ENCODE peak calls at places on chromosomes 4 and X, in four cellular contexts. One of them, this sample, is unnamed.

GRCh38 chr4:1381944-1382541 is 24.2 kb downstream of the NKX1-1 start:
- DNase-seq in A549: no peak
- DNase-seq in K562: no peak
- DNase-seq in HepG2: no peak
- DNase-seq in this sample: no peak

GRCh38 chrX:133698298-133698697 is 283.0 kb upstream of the GPC4 start:
- DNase-seq in A549: no peak
- DNase-seq in K562: no peak
- DNase-seq in HepG2: no peak
- DNase-seq in this sample: no peak

GRCh38 chr4:70863099-70863790 is 23.6 kb upstream of the GRSF1 start:
- DNase-seq in A549: no peak
- DNase-seq in K562: no peak
- DNase-seq in HepG2: no peak
- DNase-seq in this sample: peak

GRCh38 chr4:20253272-20253798 is 1.6 kb downstream of the SLIT2 start:
- DNase-seq in A549: no peak
- DNase-seq in K562: no peak
- DNase-seq in HepG2: no peak
- DNase-seq in this sample: no peak

GRCh38 chr4:94414907-94415306 is 36.8 kb upstream of the PDLIM5 start:
- DNase-seq in A549: no peak
- DNase-seq in K562: no peak
- DNase-seq in HepG2: no peak
- DNase-seq in this sample: no peak

GRCh38 chr4:151302432-151302831 is 23.0 kb downstream of the SH3D19 start:
- DNase-seq in A549: no peak
- DNase-seq in K562: no peak
- DNase-seq in HepG2: peak
- DNase-seq in this sample: no peak

GRCh38 chr4:155974957-155975356 is 21.3 kb upstream of the CTSO start:
- DNase-seq in A549: no peak
- DNase-seq in K562: no peak
- DNase-seq in HepG2: no peak
- DNase-seq in this sample: no peak

GRCh38 chrX:1658083-1658463 is 43.2 kb downstream of the ASMT start:
- DNase-seq in A549: no peak
- DNase-seq in K562: no peak
- DNase-seq in HepG2: no peak
- DNase-seq in this sample: no peak

GRCh38 chr4:94354474-94354896 is 11.8 kb upstream of the HPGDS start:
- DNase-seq in A549: no peak
- DNase-seq in K562: no peak
- DNase-seq in HepG2: no peak
- DNase-seq in this sample: no peak

GRCh38 chr4:19947349-19947748 is 304.4 kb upstream of the SLIT2 start:
- DNase-seq in A549: no peak
- DNase-seq in K562: no peak
- DNase-seq in HepG2: no peak
- DNase-seq in this sample: no peak

GRCh38 chr4:142645478-142646108 is 200.5 kb downstream of the INPP4B start:
- DNase-seq in A549: no peak
- DNase-seq in K562: no peak
- DNase-seq in HepG2: no peak
- DNase-seq in this sample: no peak

GRCh38 chr4:103443324-103443723 is 245.2 kb upstream of the CENPE start:
- DNase-seq in A549: no peak
- DNase-seq in K562: no peak
- DNase-seq in HepG2: peak
- DNase-seq in this sample: no peak

GRCh38 chr4:95979961-95980876 is 140.3 kb downstream of the PDHA2 start:
- DNase-seq in A549: no peak
- DNase-seq in K562: no peak
- DNase-seq in HepG2: no peak
- DNase-seq in this sample: no peak

GRCh38 chr4:93501946-93502345 is 326.6 kb upstream of the ATOH1 start:
- DNase-seq in A549: no peak
- DNase-seq in K562: no peak
- DNase-seq in HepG2: no peak
- DNase-seq in this sample: no peak

GRCh38 chr4:132445386-132445785 is 703.7 kb upstream of the PCDH10 start:
- DNase-seq in A549: no peak
- DNase-seq in K562: no peak
- DNase-seq in HepG2: no peak
- DNase-seq in this sample: no peak

GRCh38 chrX:121579016-121579760 is 531.8 kb downstream of the GLUD2 start:
- DNase-seq in A549: no peak
- DNase-seq in K562: peak
- DNase-seq in HepG2: peak
- DNase-seq in this sample: peak

GRCh38 chrX:68454476-68455150 is 21.3 kb upstream of the OPHN1 start:
- DNase-seq in A549: no peak
- DNase-seq in K562: no peak
- DNase-seq in HepG2: no peak
- DNase-seq in this sample: no peak

GRCh38 chr4:42397256-42397634 is at the start of gene SHISA3:
- DNase-seq in A549: peak
- DNase-seq in K562: no peak
- DNase-seq in HepG2: no peak
- DNase-seq in this sample: no peak

GRCh38 chrX:68684919-68685304 is 37.4 kb downstream of the STARD8 start:
- DNase-seq in A549: no peak
- DNase-seq in K562: no peak
- DNase-seq in HepG2: no peak
- DNase-seq in this sample: no peak

GRCh38 chr4:39044947-39045734 is 12.9 kb upstream of the TMEM156 start:
- DNase-seq in A549: no peak
- DNase-seq in K562: peak
- DNase-seq in HepG2: no peak
- DNase-seq in this sample: no peak

GRCh38 chr4:19329631-19330030 is 922.1 kb upstream of the SLIT2 start:
- DNase-seq in A549: no peak
- DNase-seq in K562: no peak
- DNase-seq in HepG2: no peak
- DNase-seq in this sample: no peak

GRCh38 chrX:63434665-63435064 is 83.5 kb upstream of the SPIN4 start:
- DNase-seq in A549: no peak
- DNase-seq in K562: peak
- DNase-seq in HepG2: no peak
- DNase-seq in this sample: no peak

GRCh38 chr4:173420324-173420752 is 21.4 kb upstream of the SCRG1 start:
- DNase-seq in A549: no peak
- DNase-seq in K562: peak
- DNase-seq in HepG2: peak
- DNase-seq in this sample: no peak

GRCh38 chrX:138930546-138930945 is 219.0 kb upstream of the FGF13 start:
- DNase-seq in A549: no peak
- DNase-seq in K562: peak
- DNase-seq in HepG2: no peak
- DNase-seq in this sample: no peak

GRCh38 chr4:8401665-8402064 is 38.9 kb downstream of the ACOX3 start:
- DNase-seq in A549: no peak
- DNase-seq in K562: no peak
- DNase-seq in HepG2: no peak
- DNase-seq in this sample: no peak

GRCh38 chr4:120452006-120452405 is 385.4 kb upstream of the MAD2L1 start:
- DNase-seq in A549: no peak
- DNase-seq in K562: no peak
- DNase-seq in HepG2: no peak
- DNase-seq in this sample: no peak

GRCh38 chr4:72971572-72971971 is 97.9 kb downstream of the COX18 start:
- DNase-seq in A549: no peak
- DNase-seq in K562: no peak
- DNase-seq in HepG2: no peak
- DNase-seq in this sample: no peak

GRCh38 chr4:77201857-77202256 is 44.9 kb downstream of the CCNG2 start:
- DNase-seq in A549: no peak
- DNase-seq in K562: no peak
- DNase-seq in HepG2: no peak
- DNase-seq in this sample: no peak

GRCh38 chrX:154750301-154751120 is at the start of gene GAB3:
- DNase-seq in A549: no peak
- DNase-seq in K562: no peak
- DNase-seq in HepG2: no peak
- DNase-seq in this sample: no peak

GRCh38 chr4:48462363-48462762 is 20.8 kb upstream of the SLC10A4 start:
- DNase-seq in A549: no peak
- DNase-seq in K562: no peak
- DNase-seq in HepG2: no peak
- DNase-seq in this sample: no peak

GRCh38 chr4:47315346-47315745 is 148.2 kb downstream of the COMMD8 start:
- DNase-seq in A549: no peak
- DNase-seq in K562: no peak
- DNase-seq in HepG2: no peak
- DNase-seq in this sample: no peak

GRCh38 chr4:77843628-77844027 is 19.0 kb upstream of the MRPL1 start:
- DNase-seq in A549: no peak
- DNase-seq in K562: no peak
- DNase-seq in HepG2: no peak
- DNase-seq in this sample: no peak

GRCh38 chrX:114797494-114797893 is 213.6 kb downstream of the HTR2C start:
- DNase-seq in A549: no peak
- DNase-seq in K562: no peak
- DNase-seq in HepG2: no peak
- DNase-seq in this sample: no peak

DNA sequence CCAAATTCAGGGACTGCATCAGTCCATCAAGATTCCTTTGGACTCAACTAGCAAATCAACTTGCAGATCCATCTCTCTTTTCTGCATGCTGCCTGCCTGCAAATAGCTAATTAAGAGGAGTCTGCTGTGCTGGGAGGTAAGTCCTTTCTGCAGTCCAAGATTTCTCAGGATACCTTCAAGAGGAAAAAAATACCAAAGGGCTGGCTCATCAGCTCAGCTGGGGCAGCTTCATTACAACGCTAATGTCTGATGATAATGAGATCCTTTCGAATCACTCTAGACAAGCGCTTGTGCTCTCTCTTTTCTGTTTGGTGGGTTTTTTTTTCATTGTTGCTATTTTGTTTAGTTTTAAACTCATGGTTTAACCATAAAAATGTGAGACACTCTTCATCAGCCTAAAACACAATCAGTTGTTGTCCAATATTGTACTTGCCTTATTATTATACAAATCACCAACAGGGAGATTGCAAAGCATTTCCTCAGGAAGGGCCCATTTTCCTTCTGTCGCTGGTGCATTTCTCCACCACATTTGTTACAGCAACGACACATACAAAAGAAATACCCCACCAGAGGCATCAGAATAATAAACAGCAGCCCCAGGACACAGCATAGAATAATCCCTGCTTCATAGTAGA is 50.8 kb downstream of the PROM1 start:
- DNase-seq in A549: no peak
- DNase-seq in K562: no peak
- DNase-seq in HepG2: no peak
- DNase-seq in this sample: no peak
- TF ChIP-seq KDM1A in A549: no peak
- TF ChIP-seq KDM1A in K562: no peak
- TF ChIP-seq KDM1A in HepG2: no peak
- TF ChIP-seq KDM1A in this sample: no peak

GRCh38 chr4:87032884-87033533 is 98.2 kb downstream of the AFF1 start:
- DNase-seq in A549: no peak
- DNase-seq in K562: no peak
- DNase-seq in HepG2: peak
- DNase-seq in this sample: no peak
- TF ChIP-seq REST in A549: no peak
- TF ChIP-seq REST in K562: no peak
- TF ChIP-seq REST in HepG2: no peak
- TF ChIP-seq REST in this sample: no peak

GRCh38 chr4:136036744-136037143 is 1495.5 kb downstream of the PCDH18 start:
- DNase-seq in A549: no peak
- DNase-seq in K562: no peak
- DNase-seq in HepG2: no peak
- DNase-seq in this sample: no peak
- TF ChIP-seq KDM1A in A549: no peak
- TF ChIP-seq KDM1A in K562: no peak
- TF ChIP-seq KDM1A in HepG2: no peak
- TF ChIP-seq KDM1A in this sample: no peak

GRCh38 chr4:40372651-40373050 is 37.5 kb downstream of the CHRNA9 start:
- DNase-seq in A549: no peak
- DNase-seq in K562: no peak
- DNase-seq in HepG2: no peak
- DNase-seq in this sample: no peak

GRCh38 chr4:40367451-40367850 is 32.3 kb downstream of the CHRNA9 start:
- DNase-seq in A549: no peak
- DNase-seq in K562: no peak
- DNase-seq in HepG2: peak
- DNase-seq in this sample: no peak

GRCh38 chr4:40363945-40364344 is 28.8 kb downstream of the CHRNA9 start:
- DNase-seq in A549: no peak
- DNase-seq in K562: no peak
- DNase-seq in HepG2: no peak
- DNase-seq in this sample: no peak

GRCh38 chr4:40375090-40375489 is 40.0 kb downstream of the CHRNA9 start:
- DNase-seq in A549: no peak
- DNase-seq in K562: no peak
- DNase-seq in HepG2: no peak
- DNase-seq in this sample: no peak

DNA sequence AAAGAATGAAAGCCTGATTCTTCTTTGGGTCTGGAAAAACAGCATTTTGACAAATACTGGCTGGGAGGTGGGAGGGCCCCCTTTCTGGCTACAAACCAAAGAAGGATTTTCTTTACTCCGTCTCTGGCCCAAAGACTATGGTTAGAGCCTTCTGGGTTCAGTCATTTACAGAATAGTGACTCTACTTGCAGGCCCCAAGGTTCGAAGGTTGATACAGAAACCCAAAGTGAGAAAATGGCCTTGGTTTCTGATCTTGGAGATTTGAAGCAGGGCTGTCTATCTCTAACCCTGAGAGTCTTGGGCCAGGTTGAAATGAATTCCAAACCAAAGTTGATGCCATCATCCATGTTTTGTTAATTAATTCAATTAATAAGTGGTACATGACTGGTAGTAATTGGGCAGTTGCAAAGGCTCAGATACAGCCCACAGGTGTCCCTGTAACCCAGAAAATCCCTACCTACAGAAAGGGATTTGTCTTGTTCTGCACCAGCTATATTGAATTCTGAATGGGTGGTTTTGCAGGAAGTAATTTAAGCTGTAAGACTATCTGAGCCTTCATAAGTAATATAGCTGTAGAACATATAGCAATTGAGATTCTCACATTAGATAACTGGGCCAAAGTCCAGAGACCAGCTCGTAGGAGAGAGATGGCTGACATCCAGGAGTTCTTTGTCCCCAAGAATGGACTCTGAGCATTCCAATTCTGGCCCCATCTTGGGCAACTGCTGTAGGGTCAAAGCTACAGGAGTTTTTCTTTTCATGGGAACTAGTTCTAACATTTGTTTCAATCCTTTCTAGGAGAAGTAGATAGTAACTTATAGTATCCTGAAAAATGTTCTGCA is 34.5 kb downstream of the CHRNA9 start:
- DNase-seq in A549: no peak
- DNase-seq in K562: no peak
- DNase-seq in HepG2: peak
- DNase-seq in this sample: no peak
- TF ChIP-seq REST in A549: no peak
- TF ChIP-seq REST in K562: no peak
- TF ChIP-seq REST in HepG2: no peak
- TF ChIP-seq REST in this sample: no peak

This sample was measured in GM12878.